ENCODE peak calls at places on chromosomes 5 and 9, in five cellular contexts. Z is T-helper 2 cell, U is neuronal stem cell, E is fibroblast of lung, M is HCT116. X is an unnamed sample.

GRCh38 chr5:177310332-177310731 is 1.4 kb downstream of the MXD3 start:
- DNase-seq in Z (no peak), M (no peak), E (no peak), U (no peak), X (no peak)

GRCh38 chr5:72034710-72035109 is 72.6 kb upstream of the MAP1B start:
- DNase-seq in M (no peak), Z (no peak), E (no peak), U (no peak), X (no peak)

GRCh38 chr5:142597546-142598337 is 88.1 kb downstream of the FGF1 start:
- DNase-seq in E (peak), Z (no peak), M (peak), U (no peak), X (no peak)

GRCh38 chr5:141871870-141872269 is 6.3 kb downstream of the PCDH1 start:
- DNase-seq in M (no peak), U (no peak), E (no peak), Z (no peak), X (no peak)

GRCh38 chr5:26942481-26942880 is 95.9 kb downstream of the CDH9 start:
- DNase-seq in E (peak), U (no peak), M (no peak), Z (no peak), X (no peak)

GRCh38 chr5:114305402-114306207 is 56.3 kb upstream of the KCNN2 start:
- DNase-seq in E (peak), Z (no peak), U (peak), M (no peak), X (no peak)

GRCh38 chr5:153896701-153897100 is 142.0 kb downstream of the FAM114A2 start:
- DNase-seq in M (no peak), Z (no peak), U (no peak), E (peak), X (no peak)

GRCh38 chr9:112764344-112764743 is 13.8 kb downstream of the SNX30 start:
- DNase-seq in M (no peak), E (peak), U (no peak), Z (no peak), X (no peak)

GRCh38 chr9:12230708-12231107 is 462.5 kb upstream of the TYRP1 start:
- DNase-seq in M (no peak), E (no peak), Z (no peak), U (no peak), X (no peak)

GRCh38 chr5:63923914-63924313 is 38.3 kb downstream of the HTR1A start:
- DNase-seq in E (no peak), Z (no peak), M (no peak), U (no peak), X (no peak)

GRCh38 chr5:138544171-138545134 is 1.4 kb upstream of the ETF1 start:
- DNase-seq in U (no peak), E (peak), Z (no peak), M (no peak), X (no peak)

GRCh38 chr5:79030663-79031480 is 38.6 kb downstream of the DMGDH start:
- DNase-seq in M (no peak), U (no peak), Z (no peak), E (no peak), X (no peak)

GRCh38 chr9:120464176-120464575 is 115.8 kb downstream of the CDK5RAP2 start:
- DNase-seq in Z (no peak), U (no peak), M (no peak), E (no peak), X (no peak)

GRCh38 chr9:76371901-76372300 is 22.3 kb downstream of the RFK start:
- DNase-seq in Z (no peak), U (no peak), E (peak), M (no peak), X (no peak)

GRCh38 chr5:147432323-147432722 is 77.5 kb downstream of the DPYSL3 start:
- DNase-seq in Z (no peak), M (no peak), U (no peak), E (no peak), X (no peak)

GRCh38 chr9:136687721-136688223 is 515 bp upstream of the AGPAT2 start:
- DNase-seq in Z (no peak), U (no peak), M (no peak), E (no peak), X (no peak)

GRCh38 chr5:107456281-107456715 is 214.4 kb downstream of the EFNA5 start:
- DNase-seq in M (no peak), E (no peak), Z (no peak), U (no peak), X (no peak)

GRCh38 chr9:69627301-69627700 is 44.9 kb downstream of the APBA1 start:
- DNase-seq in E (no peak), Z (no peak), M (no peak), U (no peak), X (no peak)

GRCh38 chr9:14251146-14252071 is 62.5 kb downstream of the NFIB start:
- DNase-seq in Z (no peak), E (peak), U (no peak), M (peak), X (no peak)

GRCh38 chr9:89549031-89549644 is 51.2 kb upstream of the SEMA4D start:
- DNase-seq in Z (peak), E (peak), U (peak), M (peak), X (peak)

GRCh38 chr5:90017236-90017635 is 392.3 kb downstream of the CETN3 start:
- DNase-seq in E (no peak), M (no peak), U (peak), Z (no peak), X (no peak)

GRCh38 chr9:114049453-114050225 is 28.5 kb downstream of the AMBP start:
- DNase-seq in U (no peak), E (no peak), Z (no peak), M (no peak), X (no peak)

GRCh38 chr5:6729400-6730310 is 16.4 kb downstream of the TENT4A start:
- DNase-seq in M (no peak), Z (no peak), U (no peak), E (no peak), X (peak)

GRCh38 chr5:33650911-33651310 is 210.1 kb downstream of the TARS1 start:
- DNase-seq in Z (no peak), E (peak), U (no peak), M (no peak), X (no peak)